ENCODE peak calls at places on chromosome 21, in four cellular contexts. R is lower lobe of right lung; E is natural killer cell; W is activated naive CD8-positive, alpha-beta T cell treated with anti-CD3 and anti-CD28 coated beads, Interleukin-2, amount 10 ng/mL, durations not matched to agents 7 days and 5 days. H is an unnamed sample.

GRCh38 chr21:26732442-26733221 is 112.6 kb downstream of the ADAMTS1 start:
- ATAC-seq in R (peak), E (no peak), W (no peak), H (peak)

GRCh38 chr21:45049725-45050359 is 24.5 kb upstream of the ADARB1 start:
- ATAC-seq in R (peak), E (no peak), W (no peak), H (no peak)

GRCh38 chr21:37423103-37423502 is 56.5 kb downstream of the DYRK1A start:
- ATAC-seq in R (no peak), E (no peak), W (no peak), H (no peak)

GRCh38 chr21:43902441-43902840 is 37.4 kb downstream of the AGPAT3 start:
- ATAC-seq in R (peak), E (no peak), W (no peak), H (no peak)

GRCh38 chr21:26148071-26148470 is 22.5 kb downstream of the APP start:
- ATAC-seq in R (peak), E (no peak), W (peak), H (peak)

GRCh38 chr21:35850029-35850428 is 210.3 kb downstream of the SETD4 start:
- ATAC-seq in R (no peak), E (no peak), W (no peak), H (peak)

GRCh38 chr21:17697474-17697873 is 84.8 kb upstream of the BTG3 start:
- ATAC-seq in R (no peak), E (peak), W (peak), H (no peak)

GRCh38 chr21:45177039-45177438 is 102.7 kb downstream of the ADARB1 start:
- ATAC-seq in R (no peak), E (no peak), W (no peak), H (no peak)

GRCh38 chr21:38619865-38620513 is 121.7 kb upstream of the ERG start:
- ATAC-seq in R (peak), E (no peak), W (no peak), H (no peak)

GRCh38 chr21:46109251-46110221 is 11.6 kb downstream of the COL6A2 start:
- ATAC-seq in R (no peak), E (no peak), W (no peak), H (no peak)

GRCh38 chr21:46189959-46190490 is 5.8 kb upstream of the SPATC1L start:
- ATAC-seq in R (no peak), E (no peak), W (no peak), H (no peak)

GRCh38 chr21:32364801-32365200 is 28.0 kb downstream of the URB1 start:
- ATAC-seq in R (peak), E (no peak), W (no peak), H (no peak)

H was measured in SK-N-SH treated with all-trans-retinoic acid at 6 μM for 48 hours.